ENCODE peak calls at places on chromosomes 12 and 14, in six cellular contexts. D, R, A, E, C and B are unnamed samples.

GRCh38 chr12:32874083-32874482 is 22.5 kb downstream of the PKP2 start:
- DNase-seq in R (no peak), D (no peak), A (no peak), C (no peak), E (no peak), B (no peak)

GRCh38 chr12:19886805-19887105 is 447.5 kb downstream of the AEBP2 start:
- DNase-seq in D (no peak), E (peak), C (no peak), A (peak), R (no peak), B (no peak)

GRCh38 chr14:45089813-45090212 is 5.9 kb downstream of the PRPF39 start:
- DNase-seq in C (peak), E (peak), R (no peak), D (no peak), A (peak), B (peak)

GRCh38 chr12:112906712-112907414 is at the start of gene OAS1:
- DNase-seq in C (peak), A (peak), R (no peak), D (no peak), E (peak), B (peak)

GRCh38 chr12:122895290-122895689 is 634 bp downstream of the VPS37B start:
- DNase-seq in E (no peak), A (no peak), R (no peak), C (no peak), D (no peak), B (no peak)

GRCh38 chr14:31933716-31934115 is 143.4 kb upstream of the ARHGAP5 start:
- DNase-seq in E (peak), D (no peak), R (no peak), A (peak), C (no peak), B (no peak)

GRCh38 chr14:99266181-99267178 is 5.5 kb downstream of the BCL11B start:
- DNase-seq in E (peak), A (peak), D (peak), C (peak), R (peak), B (peak)

GRCh38 chr12:9389796-9390195 is 181.6 kb upstream of the PZP start:
- DNase-seq in D (no peak), C (no peak), E (peak), A (no peak), R (no peak), B (no peak)

GRCh38 chr12:104966677-104967076 is 8.6 kb upstream of the SLC41A2 start:
- DNase-seq in D (no peak), A (no peak), C (no peak), R (no peak), E (no peak), B (peak)

GRCh38 chr12:29343022-29343799 is 37.8 kb downstream of the ERGIC2 start:
- DNase-seq in E (peak), C (no peak), R (no peak), A (no peak), D (no peak), B (no peak)

GRCh38 chr12:108482717-108483212 is 32.3 kb upstream of the FICD start:
- DNase-seq in D (no peak), E (peak), C (no peak), A (no peak), R (no peak), B (no peak)

GRCh38 chr14:54935958-54936357 is 33.3 kb upstream of the GCH1 start:
- DNase-seq in D (no peak), A (peak), C (no peak), R (no peak), E (peak), B (no peak)

GRCh38 chr12:67318786-67319185 is 49.6 kb downstream of the CAND1 start:
- DNase-seq in D (no peak), R (no peak), C (no peak), E (no peak), A (no peak), B (no peak)

GRCh38 chr14:90742709-90743108 is 73.5 kb downstream of the TTC7B start:
- DNase-seq in E (no peak), A (no peak), R (no peak), C (no peak), D (peak), B (no peak)

GRCh38 chr12:30996255-30996654 is 69.7 kb downstream of the TSPAN11 start:
- DNase-seq in E (peak), D (no peak), R (no peak), C (no peak), A (peak), B (no peak)

GRCh38 chr12:108789546-108789945 is 58.2 kb upstream of the CORO1C start:
- DNase-seq in R (no peak), E (no peak), D (peak), C (no peak), A (no peak), B (no peak)

GRCh38 chr12:68873316-68873715 is 59.7 kb downstream of the CPM start:
- DNase-seq in E (no peak), C (no peak), R (no peak), D (no peak), A (no peak), B (no peak)

GRCh38 chr12:68871396-68871795 is 61.6 kb downstream of the CPM start:
- DNase-seq in D (no peak), A (no peak), E (no peak), R (no peak), C (no peak), B (no peak)

GRCh38 chr12:68870443-68870842 is 62.5 kb downstream of the MDM2 start:
- DNase-seq in R (no peak), D (no peak), C (no peak), A (no peak), E (no peak), B (no peak)

GRCh38 chr12:68870011-68870410 is 62.0 kb downstream of the MDM2 start:
- DNase-seq in C (no peak), R (no peak), E (no peak), D (no peak), A (no peak), B (no peak)

DNA sequence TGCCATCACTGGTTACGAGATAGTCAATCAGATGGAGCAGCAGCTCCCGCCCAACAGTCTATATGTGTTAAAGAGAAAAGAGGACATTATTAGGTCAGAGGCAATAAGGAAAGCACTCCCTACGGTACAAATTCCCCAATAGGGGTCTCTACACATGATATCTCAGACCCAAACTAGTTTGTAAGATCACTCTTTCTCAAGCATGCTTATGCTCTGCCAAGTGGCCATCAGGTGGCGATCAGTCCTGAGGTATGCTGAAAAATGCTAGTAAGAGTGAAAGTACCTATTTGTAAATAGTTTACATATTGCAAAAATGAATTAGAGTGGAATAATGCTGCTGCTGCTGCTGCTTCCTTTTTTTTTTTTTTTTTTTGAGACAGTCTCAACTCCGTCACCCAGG is 61.1 kb downstream of the CPM start:
- DNase-seq in E (peak), D (no peak), C (peak), A (peak), R (no peak), B (no peak)
- TF ChIP-seq CTCF in E (peak), D (no peak), C (peak), A (peak), R (no peak), B (peak)

DNA sequence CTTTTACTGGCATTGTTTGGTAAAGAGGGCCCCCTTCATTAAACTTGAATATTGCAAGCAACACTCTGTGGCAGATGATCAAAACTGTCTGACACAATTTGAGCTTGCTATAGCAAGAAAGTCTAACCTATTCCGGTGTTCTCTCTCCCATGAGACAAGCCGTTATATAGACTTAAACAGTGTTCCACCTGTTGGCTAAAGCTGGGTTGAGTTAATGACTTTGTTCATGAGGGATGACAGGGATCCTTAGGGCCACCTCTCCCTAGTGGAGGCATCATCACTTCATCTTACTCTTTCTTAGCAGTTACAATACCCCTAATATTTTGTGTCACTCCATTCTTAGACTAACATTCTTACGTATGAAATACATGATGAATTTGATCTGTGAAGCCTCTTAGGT is 3.8 kb downstream of the EIF5 start:
- DNase-seq in D (no peak), A (no peak), E (no peak), R (no peak), C (no peak), B (no peak)
- TF ChIP-seq CTCF in D (no peak), A (no peak), E (no peak), R (no peak), C (no peak), B (no peak)

GRCh38 chr14:93082576-93083001 is 33.1 kb downstream of the ITPK1 start:
- DNase-seq in E (no peak), R (no peak), A (no peak), C (no peak), D (no peak), B (no peak)
- TF ChIP-seq CTCF in E (no peak), R (no peak), A (no peak), C (no peak), D (no peak), B (no peak)

GRCh38 chr14:49550284-49551184 is 35.6 kb downstream of the RPS29 start:
- DNase-seq in R (no peak), E (peak), D (no peak), C (no peak), A (peak), B (no peak)
- TF ChIP-seq CTCF in R (no peak), E (no peak), D (no peak), C (no peak), A (peak), B (peak)

DNA sequence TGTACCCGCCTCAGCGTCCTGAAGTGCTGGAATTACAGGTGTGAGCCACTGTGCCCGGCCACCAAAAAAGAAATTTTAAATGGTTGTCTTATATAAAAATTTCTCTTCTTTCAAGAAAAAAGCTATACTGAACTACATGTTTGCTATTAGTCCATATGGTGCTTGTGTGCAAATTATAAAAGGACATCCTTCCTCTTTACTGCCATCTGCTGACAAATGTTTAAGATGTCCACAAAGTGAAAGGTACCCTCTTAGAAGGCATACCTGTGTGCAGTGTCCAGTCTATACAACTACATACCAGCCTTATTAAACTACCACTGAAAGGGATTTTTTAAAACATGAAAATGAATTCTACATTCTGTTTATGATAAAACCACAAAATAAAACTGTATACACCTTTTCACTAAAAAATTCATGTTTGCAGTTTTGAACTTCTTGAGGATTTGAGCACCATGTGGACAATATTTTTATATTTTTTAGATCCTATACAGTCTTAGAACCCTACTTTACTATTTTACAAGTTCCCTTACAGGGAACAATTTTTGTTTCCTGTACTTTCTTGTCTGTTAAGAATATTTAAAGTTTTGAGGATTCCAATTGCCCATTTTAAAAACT is 32.8 kb upstream of the TOMM20L start:
- DNase-seq in D (no peak), E (peak), A (peak), R (no peak), C (no peak), B (peak)
- TF ChIP-seq CTCF in D (peak), E (peak), A (no peak), R (peak), C (no peak), B (peak)

GRCh38 chr14:56490379-56490778 is 89.2 kb upstream of the TMEM260 start:
- DNase-seq in A (peak), E (peak), R (no peak), C (no peak), D (no peak), B (no peak)
- TF ChIP-seq CTCF in A (peak), E (peak), R (peak), C (peak), D (peak), B (peak)

DNA sequence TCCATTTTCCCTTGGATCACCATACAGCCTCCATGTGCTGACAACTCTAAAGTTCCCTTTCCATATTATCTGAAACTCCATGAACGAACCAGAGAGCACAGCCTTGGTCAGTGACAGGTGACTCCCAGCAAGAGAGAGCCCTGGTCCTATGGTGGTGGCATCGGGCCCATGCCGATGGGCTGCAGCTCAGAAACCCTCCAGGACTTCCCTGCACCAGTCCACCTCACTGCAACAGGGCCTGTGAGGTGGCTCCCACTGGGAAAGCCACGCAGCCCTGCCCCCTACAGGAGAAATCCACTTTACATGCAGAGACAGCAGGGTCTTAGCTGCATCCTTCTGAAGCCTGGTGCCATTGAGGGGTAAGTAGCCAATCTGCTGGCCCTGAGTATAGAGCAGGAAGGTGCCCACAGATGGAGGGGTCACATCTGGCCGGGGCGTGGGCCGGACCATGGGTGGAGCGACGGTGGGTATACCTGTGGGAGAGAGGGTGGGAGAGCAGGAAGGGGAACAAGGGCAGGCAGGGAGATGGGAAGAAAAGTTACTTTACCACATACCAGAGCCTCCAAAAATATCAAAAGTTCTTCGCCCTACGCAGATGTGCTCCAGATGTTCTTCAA is 24.7 kb downstream of the RTRAF start:
- DNase-seq in E (no peak), R (peak), A (no peak), C (peak), D (peak), B (no peak)
- TF ChIP-seq CTCF in E (peak), R (no peak), A (peak), C (peak), D (peak), B (peak)

DNA sequence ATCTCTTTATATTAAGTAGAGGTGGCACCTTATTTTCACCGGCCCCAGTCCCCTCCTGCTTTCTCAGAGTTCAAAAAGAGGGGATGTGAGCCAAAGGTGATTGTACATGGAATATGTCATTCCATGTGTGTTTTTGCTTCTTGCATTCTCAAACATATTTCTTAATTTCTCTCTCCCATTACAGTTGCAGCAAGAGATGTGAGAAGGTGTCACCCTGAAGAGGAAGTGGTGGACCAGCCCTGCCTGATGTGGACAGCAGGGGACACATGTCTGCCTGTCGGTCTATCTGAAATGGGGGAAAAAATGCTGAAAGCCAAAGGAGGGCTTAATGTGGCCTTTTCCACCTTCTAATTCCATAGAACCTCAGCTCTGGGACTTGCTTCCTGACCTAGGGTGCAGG is 1.9 kb upstream of the FOXN3 start:
- DNase-seq in R (no peak), D (no peak), C (peak), A (no peak), E (no peak), B (no peak)
- TF ChIP-seq CTCF in R (no peak), D (no peak), C (no peak), A (no peak), E (no peak), B (no peak)

DNA sequence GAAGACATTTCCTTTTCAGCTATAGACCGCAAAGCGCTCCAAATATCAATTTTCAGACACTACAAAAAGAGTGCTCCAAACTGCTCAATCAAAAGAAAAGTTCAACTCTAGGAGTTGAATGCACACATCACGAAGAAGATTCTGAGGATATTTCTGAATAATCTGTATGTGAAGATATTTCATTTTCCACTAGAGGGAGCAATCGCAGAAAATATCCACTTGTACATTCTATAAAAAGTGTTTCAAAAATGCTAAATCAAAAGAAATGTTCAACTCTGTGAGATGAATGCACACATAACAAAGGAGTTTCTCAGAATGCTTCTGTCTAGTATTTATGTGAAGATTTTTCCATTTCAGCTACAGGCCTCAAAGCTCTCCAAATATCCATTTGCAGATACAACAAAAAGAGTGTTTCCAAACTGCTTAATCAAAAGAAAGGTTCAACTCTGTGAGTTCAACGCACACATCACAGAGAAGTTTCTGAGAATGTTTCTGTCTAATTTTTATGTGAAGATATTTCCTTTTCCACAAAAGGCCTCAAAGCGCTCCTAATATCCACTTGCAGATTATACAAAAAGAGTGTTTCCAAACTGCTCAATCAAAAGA is 643.8 kb upstream of the ALG10B start:
- DNase-seq in C (no peak), D (no peak), R (no peak), A (no peak), E (peak), B (no peak)
- TF ChIP-seq CTCF in C (peak), D (no peak), R (no peak), A (peak), E (peak), B (peak)

GRCh38 chr14:64796369-64796768 is 83.3 kb downstream of the SPTB start:
- DNase-seq in R (no peak), C (no peak), E (no peak), A (no peak), D (no peak), B (no peak)

GRCh38 chr14:64801046-64801445 is 78.7 kb downstream of the SPTB start:
- DNase-seq in D (no peak), C (no peak), A (no peak), E (no peak), R (no peak), B (no peak)

GRCh38 chr14:64801800-64802199 is 77.9 kb downstream of the SPTB start:
- DNase-seq in C (peak), D (no peak), R (no peak), A (peak), E (peak), B (peak)

GRCh38 chr14:64800000-64800399 is 79.7 kb downstream of the SPTB start:
- DNase-seq in D (peak), A (peak), R (no peak), C (peak), E (peak), B (no peak)

DNA sequence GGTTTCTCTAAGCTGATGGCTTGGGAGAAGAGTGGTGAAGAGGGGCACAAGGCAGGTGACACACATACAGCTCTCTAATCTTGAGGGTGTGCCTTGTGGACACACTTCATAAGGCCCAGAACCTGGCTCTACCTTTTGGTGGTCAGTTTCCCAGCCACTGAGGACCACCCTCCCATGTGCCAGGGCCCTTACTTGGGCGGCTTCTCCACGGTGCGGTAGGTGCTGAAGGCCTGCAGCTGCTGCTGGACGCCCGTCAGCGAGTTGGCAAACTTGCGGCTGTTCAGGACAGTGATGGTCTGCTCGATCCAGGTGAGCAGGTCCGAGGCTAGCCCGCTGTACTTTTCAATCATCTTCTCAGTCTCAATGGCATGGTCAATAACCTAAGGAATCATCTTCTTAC is 80.2 kb downstream of the SPTB start:
- DNase-seq in R (no peak), D (no peak), C (no peak), E (no peak), A (no peak), B (no peak)
- TF ChIP-seq CTCF in R (no peak), D (no peak), C (no peak), E (no peak), A (no peak), B (no peak)